ENCODE peak calls at places on chromosome 1, in six cellular contexts. One of them, this sample, is unnamed.

GRCh38 chr1:59564192-59564891 is 250.4 kb upstream of the HOOK1 start:
- DNase-seq in CD8-positive, alpha-beta memory T cell: no peak
- DNase-seq in pancreas: no peak
- DNase-seq in Caki2: no peak
- DNase-seq in uterus: no peak
- DNase-seq in GM12892: no peak
- DNase-seq in this sample: no peak

GRCh38 chr1:89719502-89720306 is 86.8 kb downstream of the LRRC8C start:
- DNase-seq in uterus: no peak
- DNase-seq in Caki2: no peak
- DNase-seq in CD8-positive, alpha-beta memory T cell: peak; percentile 43
- DNase-seq in GM12892: no peak
- DNase-seq in pancreas: no peak
- DNase-seq in this sample: no peak

GRCh38 chr1:228294717-228295116 is 86.9 kb downstream of the OBSCN start:
- DNase-seq in Caki2: no peak
- DNase-seq in CD8-positive, alpha-beta memory T cell: no peak
- DNase-seq in GM12892: no peak
- DNase-seq in uterus: no peak
- DNase-seq in pancreas: peak; percentile 33
- DNase-seq in this sample: no peak

GRCh38 chr1:243482237-243483022 is 226.6 kb downstream of the SDCCAG8 start:
- DNase-seq in GM12892: no peak
- DNase-seq in Caki2: peak; percentile 22
- DNase-seq in CD8-positive, alpha-beta memory T cell: no peak
- DNase-seq in uterus: peak; percentile 44
- DNase-seq in pancreas: no peak
- DNase-seq in this sample: no peak

GRCh38 chr1:76620371-76620770 is 246.9 kb upstream of the ST6GALNAC5 start:
- DNase-seq in CD8-positive, alpha-beta memory T cell: no peak
- DNase-seq in GM12892: no peak
- DNase-seq in pancreas: no peak
- DNase-seq in Caki2: no peak
- DNase-seq in uterus: no peak
- DNase-seq in this sample: no peak

GRCh38 chr1:219782311-219782710 is 146.0 kb downstream of the SLC30A10 start:
- DNase-seq in Caki2: no peak
- DNase-seq in CD8-positive, alpha-beta memory T cell: no peak
- DNase-seq in pancreas: no peak
- DNase-seq in GM12892: no peak
- DNase-seq in uterus: no peak
- DNase-seq in this sample: no peak

GRCh38 chr1:8097077-8097799 is 71.1 kb upstream of the ERRFI1 start:
- DNase-seq in GM12892: no peak
- DNase-seq in Caki2: peak; percentile 89
- DNase-seq in uterus: no peak
- DNase-seq in CD8-positive, alpha-beta memory T cell: no peak
- DNase-seq in pancreas: no peak
- DNase-seq in this sample: peak; percentile 39

GRCh38 chr1:204493145-204493881 is 1.3 kb downstream of the PIK3C2B start:
- DNase-seq in pancreas: no peak
- DNase-seq in Caki2: no peak
- DNase-seq in CD8-positive, alpha-beta memory T cell: no peak
- DNase-seq in GM12892: no peak
- DNase-seq in uterus: peak; percentile 70
- DNase-seq in this sample: peak; percentile 89

GRCh38 chr1:37274896-37275631 is 199.3 kb upstream of the ZC3H12A start:
- DNase-seq in CD8-positive, alpha-beta memory T cell: no peak
- DNase-seq in uterus: no peak
- DNase-seq in Caki2: no peak
- DNase-seq in GM12892: no peak
- DNase-seq in pancreas: no peak
- DNase-seq in this sample: no peak

GRCh38 chr1:247212914-247213617 is 41.2 kb upstream of the ZNF124 start:
- DNase-seq in GM12892: no peak
- DNase-seq in uterus: no peak
- DNase-seq in pancreas: no peak
- DNase-seq in CD8-positive, alpha-beta memory T cell: no peak
- DNase-seq in Caki2: no peak
- DNase-seq in this sample: no peak

GRCh38 chr1:200306954-200307754 is 102.7 kb downstream of the ZNF281 start:
- DNase-seq in uterus: no peak
- DNase-seq in CD8-positive, alpha-beta memory T cell: peak; percentile 32
- DNase-seq in pancreas: no peak
- DNase-seq in Caki2: no peak
- DNase-seq in GM12892: no peak
- DNase-seq in this sample: no peak

This sample was measured in mucosa of descending colon.